ENCODE peak calls at places on chromosome 21, in six cellular contexts. V is epithelial cell of esophagus, O is left ventricle myocardium inferior, F is amniotic stem cell, Z is HEK293T, J is nucleus accumbens. A is an unnamed sample.

GRCh38 chr21:37017951-37018679 is 11.6 kb downstream of the RIPPLY3 start:
- DNase-seq in J (no peak), F (no peak), Z (no peak), O (no peak), V (no peak), A (no peak)

GRCh38 chr21:45097827-45098387 is 23.5 kb downstream of the ADARB1 start:
- DNase-seq in F (no peak), Z (no peak), O (no peak), J (no peak), V (no peak), A (no peak)

GRCh38 chr21:42751866-42752265 is 98.4 kb downstream of the PDE9A start:
- DNase-seq in J (no peak), O (no peak), Z (no peak), F (no peak), V (no peak), A (no peak)

GRCh38 chr21:44943686-44944550 is 4.1 kb downstream of the SLX9 start:
- DNase-seq in J (no peak), V (no peak), Z (no peak), O (no peak), F (no peak), A (no peak)

GRCh38 chr21:28975401-28975800 is 17.3 kb downstream of the LTN1 start:
- DNase-seq in Z (no peak), J (no peak), O (no peak), V (no peak), F (no peak), A (no peak)

GRCh38 chr21:41803316-41803715 is 36.5 kb upstream of the RIPK4 start:
- DNase-seq in F (no peak), J (no peak), Z (no peak), V (no peak), O (no peak), A (no peak)

GRCh38 chr21:45262041-45262581 is 25.6 kb downstream of the POFUT2 start:
- DNase-seq in F (no peak), V (no peak), Z (no peak), O (no peak), J (no peak), A (no peak)

GRCh38 chr21:9758141-9758540 is 763.2 kb upstream of the TPTE start:
- DNase-seq in Z (no peak), J (no peak), V (no peak), O (no peak), F (no peak), A (no peak)

GRCh38 chr21:39484711-39485264 is 33.0 kb downstream of the SH3BGR start:
- DNase-seq in O (no peak), J (no peak), F (peak; percentile 33), V (no peak), Z (no peak), A (no peak)

GRCh38 chr21:42461185-42461520 is 34.9 kb downstream of the RSPH1 start:
- DNase-seq in F (no peak), V (no peak), O (no peak), J (no peak), Z (no peak), A (no peak)

GRCh38 chr21:29189358-29189757 is 58.9 kb downstream of the MAP3K7CL start:
- DNase-seq in J (no peak), F (no peak), Z (no peak), V (peak; percentile 43), O (no peak), A (no peak)